ENCODE peak calls at places on chromosomes 2 and 18, in nine cellular contexts. One of them, this sample, is unnamed.

GRCh38 chr2:37180006-37180639 is 8.3 kb downstream of the SULT6B1 start:
- DNase-seq in LHCN-M2: no peak
- DNase-seq in B cell: no peak
- DNase-seq in activated effector memory CD4-positive, alpha-beta T cell treated with Interleukin-2 at 50 U/mL for 16 hours: no peak
- DNase-seq in fibroblast of mammary gland: peak
- DNase-seq in caudate nucleus: no peak
- DNase-seq in globus pallidus: no peak
- DNase-seq in stimulated activated naive B cell treated with anti-CD40 and anti-IgM and Interleukin-4, amounts not matched to agents 10 μg/mL and 1 μg/mL and 100 μg/mL, for 72 hours: no peak
- DNase-seq in AG09319: no peak
- DNase-seq in this sample: peak

GRCh38 chr2:96890726-96891385 is 21.0 kb upstream of the SEMA4C start:
- DNase-seq in caudate nucleus: no peak
- DNase-seq in fibroblast of mammary gland: no peak
- DNase-seq in globus pallidus: no peak
- DNase-seq in B cell: no peak
- DNase-seq in activated effector memory CD4-positive, alpha-beta T cell treated with Interleukin-2 at 50 U/mL for 16 hours: no peak
- DNase-seq in stimulated activated naive B cell treated with anti-CD40 and anti-IgM and Interleukin-4, amounts not matched to agents 10 μg/mL and 1 μg/mL and 100 μg/mL, for 72 hours: no peak
- DNase-seq in AG09319: no peak
- DNase-seq in LHCN-M2: no peak
- DNase-seq in this sample: no peak

GRCh38 chr2:216905649-216906048 is 45.8 kb upstream of the TNP1 start:
- DNase-seq in activated effector memory CD4-positive, alpha-beta T cell treated with Interleukin-2 at 50 U/mL for 16 hours: no peak
- DNase-seq in B cell: no peak
- DNase-seq in AG09319: no peak
- DNase-seq in fibroblast of mammary gland: no peak
- DNase-seq in globus pallidus: no peak
- DNase-seq in LHCN-M2: no peak
- DNase-seq in stimulated activated naive B cell treated with anti-CD40 and anti-IgM and Interleukin-4, amounts not matched to agents 10 μg/mL and 1 μg/mL and 100 μg/mL, for 72 hours: no peak
- DNase-seq in caudate nucleus: no peak
- DNase-seq in this sample: no peak

GRCh38 chr2:240553956-240554480 is 3.8 kb downstream of the ANKMY1 start:
- DNase-seq in LHCN-M2: no peak
- DNase-seq in activated effector memory CD4-positive, alpha-beta T cell treated with Interleukin-2 at 50 U/mL for 16 hours: no peak
- DNase-seq in caudate nucleus: no peak
- DNase-seq in B cell: no peak
- DNase-seq in stimulated activated naive B cell treated with anti-CD40 and anti-IgM and Interleukin-4, amounts not matched to agents 10 μg/mL and 1 μg/mL and 100 μg/mL, for 72 hours: no peak
- DNase-seq in AG09319: no peak
- DNase-seq in fibroblast of mammary gland: no peak
- DNase-seq in globus pallidus: no peak
- DNase-seq in this sample: no peak

GRCh38 chr2:201909348-201909747 is 103.0 kb downstream of the CDK15 start:
- DNase-seq in B cell: no peak
- DNase-seq in fibroblast of mammary gland: peak
- DNase-seq in globus pallidus: no peak
- DNase-seq in caudate nucleus: no peak
- DNase-seq in stimulated activated naive B cell treated with anti-CD40 and anti-IgM and Interleukin-4, amounts not matched to agents 10 μg/mL and 1 μg/mL and 100 μg/mL, for 72 hours: no peak
- DNase-seq in AG09319: peak
- DNase-seq in activated effector memory CD4-positive, alpha-beta T cell treated with Interleukin-2 at 50 U/mL for 16 hours: no peak
- DNase-seq in LHCN-M2: no peak
- DNase-seq in this sample: no peak

GRCh38 chr2:36566887-36567286 is 31.1 kb downstream of the FEZ2 start:
- DNase-seq in AG09319: no peak
- DNase-seq in LHCN-M2: no peak
- DNase-seq in stimulated activated naive B cell treated with anti-CD40 and anti-IgM and Interleukin-4, amounts not matched to agents 10 μg/mL and 1 μg/mL and 100 μg/mL, for 72 hours: no peak
- DNase-seq in B cell: no peak
- DNase-seq in fibroblast of mammary gland: no peak
- DNase-seq in globus pallidus: no peak
- DNase-seq in activated effector memory CD4-positive, alpha-beta T cell treated with Interleukin-2 at 50 U/mL for 16 hours: no peak
- DNase-seq in caudate nucleus: no peak
- DNase-seq in this sample: no peak

GRCh38 chr2:43267393-43267792 is 41.0 kb upstream of the ZFP36L2 start:
- DNase-seq in globus pallidus: no peak
- DNase-seq in caudate nucleus: no peak
- DNase-seq in B cell: no peak
- DNase-seq in fibroblast of mammary gland: no peak
- DNase-seq in LHCN-M2: no peak
- DNase-seq in stimulated activated naive B cell treated with anti-CD40 and anti-IgM and Interleukin-4, amounts not matched to agents 10 μg/mL and 1 μg/mL and 100 μg/mL, for 72 hours: no peak
- DNase-seq in AG09319: no peak
- DNase-seq in activated effector memory CD4-positive, alpha-beta T cell treated with Interleukin-2 at 50 U/mL for 16 hours: no peak
- DNase-seq in this sample: no peak

GRCh38 chr18:55405655-55406373 is 182.2 kb downstream of the TCF4 start:
- DNase-seq in globus pallidus: peak
- DNase-seq in LHCN-M2: peak
- DNase-seq in fibroblast of mammary gland: peak
- DNase-seq in AG09319: peak
- DNase-seq in B cell: no peak
- DNase-seq in activated effector memory CD4-positive, alpha-beta T cell treated with Interleukin-2 at 50 U/mL for 16 hours: no peak
- DNase-seq in caudate nucleus: peak
- DNase-seq in stimulated activated naive B cell treated with anti-CD40 and anti-IgM and Interleukin-4, amounts not matched to agents 10 μg/mL and 1 μg/mL and 100 μg/mL, for 72 hours: peak
- DNase-seq in this sample: no peak

GRCh38 chr2:237198144-237198900 is 112.6 kb downstream of the COPS8 start:
- DNase-seq in stimulated activated naive B cell treated with anti-CD40 and anti-IgM and Interleukin-4, amounts not matched to agents 10 μg/mL and 1 μg/mL and 100 μg/mL, for 72 hours: no peak
- DNase-seq in LHCN-M2: no peak
- DNase-seq in globus pallidus: no peak
- DNase-seq in activated effector memory CD4-positive, alpha-beta T cell treated with Interleukin-2 at 50 U/mL for 16 hours: no peak
- DNase-seq in caudate nucleus: no peak
- DNase-seq in AG09319: no peak
- DNase-seq in fibroblast of mammary gland: peak
- DNase-seq in B cell: no peak
- DNase-seq in this sample: no peak

GRCh38 chr18:12314586-12315305 is 6.7 kb downstream of the TUBB6 start:
- DNase-seq in stimulated activated naive B cell treated with anti-CD40 and anti-IgM and Interleukin-4, amounts not matched to agents 10 μg/mL and 1 μg/mL and 100 μg/mL, for 72 hours: no peak
- DNase-seq in activated effector memory CD4-positive, alpha-beta T cell treated with Interleukin-2 at 50 U/mL for 16 hours: no peak
- DNase-seq in fibroblast of mammary gland: no peak
- DNase-seq in caudate nucleus: no peak
- DNase-seq in globus pallidus: no peak
- DNase-seq in B cell: no peak
- DNase-seq in LHCN-M2: no peak
- DNase-seq in AG09319: no peak
- DNase-seq in this sample: peak

GRCh38 chr2:71786291-71787107 is 333.1 kb downstream of the DYSF start:
- DNase-seq in stimulated activated naive B cell treated with anti-CD40 and anti-IgM and Interleukin-4, amounts not matched to agents 10 μg/mL and 1 μg/mL and 100 μg/mL, for 72 hours: no peak
- DNase-seq in LHCN-M2: no peak
- DNase-seq in AG09319: no peak
- DNase-seq in globus pallidus: no peak
- DNase-seq in activated effector memory CD4-positive, alpha-beta T cell treated with Interleukin-2 at 50 U/mL for 16 hours: no peak
- DNase-seq in fibroblast of mammary gland: no peak
- DNase-seq in caudate nucleus: no peak
- DNase-seq in B cell: no peak
- DNase-seq in this sample: no peak

GRCh38 chr18:6543330-6543908 is 128.7 kb upstream of the L3MBTL4 start:
- DNase-seq in stimulated activated naive B cell treated with anti-CD40 and anti-IgM and Interleukin-4, amounts not matched to agents 10 μg/mL and 1 μg/mL and 100 μg/mL, for 72 hours: no peak
- DNase-seq in activated effector memory CD4-positive, alpha-beta T cell treated with Interleukin-2 at 50 U/mL for 16 hours: no peak
- DNase-seq in fibroblast of mammary gland: peak
- DNase-seq in caudate nucleus: no peak
- DNase-seq in globus pallidus: peak
- DNase-seq in LHCN-M2: peak
- DNase-seq in B cell: no peak
- DNase-seq in AG09319: no peak
- DNase-seq in this sample: peak

GRCh38 chr2:53021285-53021684 is 746.3 kb upstream of the CHAC2 start:
- DNase-seq in fibroblast of mammary gland: peak
- DNase-seq in AG09319: no peak
- DNase-seq in stimulated activated naive B cell treated with anti-CD40 and anti-IgM and Interleukin-4, amounts not matched to agents 10 μg/mL and 1 μg/mL and 100 μg/mL, for 72 hours: no peak
- DNase-seq in LHCN-M2: peak
- DNase-seq in B cell: no peak
- DNase-seq in caudate nucleus: no peak
- DNase-seq in activated effector memory CD4-positive, alpha-beta T cell treated with Interleukin-2 at 50 U/mL for 16 hours: no peak
- DNase-seq in globus pallidus: no peak
- DNase-seq in this sample: no peak

GRCh38 chr2:191030521-191031154 is 16.7 kb upstream of the STAT1 start:
- DNase-seq in LHCN-M2: no peak
- DNase-seq in globus pallidus: peak
- DNase-seq in stimulated activated naive B cell treated with anti-CD40 and anti-IgM and Interleukin-4, amounts not matched to agents 10 μg/mL and 1 μg/mL and 100 μg/mL, for 72 hours: no peak
- DNase-seq in fibroblast of mammary gland: peak
- DNase-seq in B cell: no peak
- DNase-seq in AG09319: no peak
- DNase-seq in activated effector memory CD4-positive, alpha-beta T cell treated with Interleukin-2 at 50 U/mL for 16 hours: no peak
- DNase-seq in caudate nucleus: no peak
- DNase-seq in this sample: peak

GRCh38 chr18:45243347-45244095 is 371.8 kb upstream of the SLC14A2 start:
- DNase-seq in stimulated activated naive B cell treated with anti-CD40 and anti-IgM and Interleukin-4, amounts not matched to agents 10 μg/mL and 1 μg/mL and 100 μg/mL, for 72 hours: no peak
- DNase-seq in B cell: no peak
- DNase-seq in caudate nucleus: no peak
- DNase-seq in LHCN-M2: peak
- DNase-seq in globus pallidus: no peak
- DNase-seq in activated effector memory CD4-positive, alpha-beta T cell treated with Interleukin-2 at 50 U/mL for 16 hours: no peak
- DNase-seq in AG09319: no peak
- DNase-seq in fibroblast of mammary gland: no peak
- DNase-seq in this sample: no peak

GRCh38 chr2:191352536-191352935 is 107.3 kb downstream of the MYO1B start:
- DNase-seq in AG09319: peak
- DNase-seq in globus pallidus: no peak
- DNase-seq in fibroblast of mammary gland: peak
- DNase-seq in B cell: no peak
- DNase-seq in activated effector memory CD4-positive, alpha-beta T cell treated with Interleukin-2 at 50 U/mL for 16 hours: no peak
- DNase-seq in caudate nucleus: no peak
- DNase-seq in LHCN-M2: peak
- DNase-seq in stimulated activated naive B cell treated with anti-CD40 and anti-IgM and Interleukin-4, amounts not matched to agents 10 μg/mL and 1 μg/mL and 100 μg/mL, for 72 hours: no peak
- DNase-seq in this sample: no peak

GRCh38 chr2:80238692-80239469 is 65.7 kb downstream of the LRRTM1 start:
- DNase-seq in B cell: no peak
- DNase-seq in LHCN-M2: peak
- DNase-seq in stimulated activated naive B cell treated with anti-CD40 and anti-IgM and Interleukin-4, amounts not matched to agents 10 μg/mL and 1 μg/mL and 100 μg/mL, for 72 hours: no peak
- DNase-seq in activated effector memory CD4-positive, alpha-beta T cell treated with Interleukin-2 at 50 U/mL for 16 hours: no peak
- DNase-seq in globus pallidus: peak
- DNase-seq in fibroblast of mammary gland: peak
- DNase-seq in AG09319: peak
- DNase-seq in caudate nucleus: no peak
- DNase-seq in this sample: peak

GRCh38 chr2:236376566-236377244 is 112.5 kb upstream of the ASB18 start:
- DNase-seq in fibroblast of mammary gland: no peak
- DNase-seq in LHCN-M2: no peak
- DNase-seq in globus pallidus: no peak
- DNase-seq in stimulated activated naive B cell treated with anti-CD40 and anti-IgM and Interleukin-4, amounts not matched to agents 10 μg/mL and 1 μg/mL and 100 μg/mL, for 72 hours: no peak
- DNase-seq in B cell: no peak
- DNase-seq in AG09319: no peak
- DNase-seq in caudate nucleus: no peak
- DNase-seq in activated effector memory CD4-positive, alpha-beta T cell treated with Interleukin-2 at 50 U/mL for 16 hours: no peak
- DNase-seq in this sample: no peak

GRCh38 chr2:128158171-128158570 is 67.2 kb downstream of the UGGT1 start:
- DNase-seq in stimulated activated naive B cell treated with anti-CD40 and anti-IgM and Interleukin-4, amounts not matched to agents 10 μg/mL and 1 μg/mL and 100 μg/mL, for 72 hours: no peak
- DNase-seq in caudate nucleus: no peak
- DNase-seq in activated effector memory CD4-positive, alpha-beta T cell treated with Interleukin-2 at 50 U/mL for 16 hours: no peak
- DNase-seq in LHCN-M2: no peak
- DNase-seq in fibroblast of mammary gland: no peak
- DNase-seq in AG09319: no peak
- DNase-seq in B cell: no peak
- DNase-seq in globus pallidus: no peak
- DNase-seq in this sample: no peak

GRCh38 chr18:48785686-48786470 is 164.9 kb downstream of the SMAD7 start:
- DNase-seq in B cell: no peak
- DNase-seq in caudate nucleus: no peak
- DNase-seq in LHCN-M2: no peak
- DNase-seq in globus pallidus: no peak
- DNase-seq in AG09319: no peak
- DNase-seq in activated effector memory CD4-positive, alpha-beta T cell treated with Interleukin-2 at 50 U/mL for 16 hours: no peak
- DNase-seq in stimulated activated naive B cell treated with anti-CD40 and anti-IgM and Interleukin-4, amounts not matched to agents 10 μg/mL and 1 μg/mL and 100 μg/mL, for 72 hours: no peak
- DNase-seq in fibroblast of mammary gland: no peak
- DNase-seq in this sample: no peak